ENCODE peak calls at places on chromosome 21, in seven cellular contexts. S is HuH-7, U is mucosa of gallbladder, Q is T-helper 17 cell, L is NCI-H510A, R is neural progenitor cell, N is progenitor cell of endocrine pancreas. M is an unnamed sample.
A peak's percentile ranks its signal among the peaks of the same experiment; 100 is the strongest.

GRCh38 chr21:41767606-41768370 is 936 bp upstream of the RIPK4 start:
- DNase-seq in U (no peak), L (no peak), Q (no peak), R (peak; percentile 71), N (no peak), S (no peak), M (no peak)

GRCh38 chr21:46229133-46229922 is 754 bp upstream of the LSS start:
- DNase-seq in N (peak; percentile 56), R (no peak), L (peak; percentile 53), Q (no peak), S (peak; percentile 58), U (no peak), M (peak; percentile 33)

GRCh38 chr21:25966308-25966707 is 204.3 kb downstream of the APP start:
- DNase-seq in U (no peak), R (no peak), N (no peak), L (no peak), Q (no peak), S (no peak), M (no peak)

GRCh38 chr21:43269461-43269860 is 100.7 kb downstream of the CRYAA start:
- DNase-seq in L (no peak), U (no peak), N (no peak), Q (no peak), R (peak; percentile 42), S (no peak), M (no peak)

GRCh38 chr21:27219068-27219467 is 252.2 kb upstream of the ADAMTS5 start:
- DNase-seq in R (no peak), S (no peak), N (no peak), Q (no peak), U (no peak), L (no peak), M (no peak)

GRCh38 chr21:37580690-37581089 is 214.1 kb downstream of the DYRK1A start:
- DNase-seq in S (no peak), R (no peak), L (no peak), N (no peak), U (no peak), Q (no peak), M (no peak)

GRCh38 chr21:15549671-15550070 is 180.1 kb upstream of the USP25 start:
- DNase-seq in R (no peak), Q (no peak), U (no peak), S (no peak), L (no peak), N (no peak), M (no peak)

GRCh38 chr21:27759091-27759659 is 792.3 kb upstream of the ADAMTS5 start:
- DNase-seq in R (peak; percentile 57), S (no peak), L (no peak), U (no peak), Q (no peak), N (no peak), M (no peak)

GRCh38 chr21:25979845-25980433 is 190.6 kb downstream of the APP start:
- DNase-seq in U (no peak), S (no peak), N (no peak), L (no peak), Q (no peak), R (no peak), M (no peak)

GRCh38 chr21:34684174-34684876 is 15.5 kb downstream of the CLIC6 start:
- DNase-seq in U (no peak), R (no peak), L (no peak), Q (no peak), S (no peak), N (no peak), M (no peak)

GRCh38 chr21:42111470-42111743 is 40.3 kb downstream of the UMODL1 start:
- DNase-seq in S (no peak), Q (no peak), R (no peak), L (no peak), U (no peak), N (no peak), M (no peak)

GRCh38 chr21:33290441-33290840 is 24.3 kb downstream of the IL10RB start:
- DNase-seq in U (peak; percentile 57), L (peak; percentile 75), S (no peak), Q (no peak), R (no peak), N (no peak), M (no peak)

GRCh38 chr21:32336711-32337110 is 38.1 kb downstream of the MRAP start:
- DNase-seq in L (no peak), Q (no peak), U (no peak), R (no peak), S (no peak), N (no peak), M (no peak)

GRCh38 chr21:29650561-29651022 is 289.2 kb downstream of the GRIK1 start:
- DNase-seq in L (no peak), S (no peak), N (no peak), R (no peak), U (no peak), Q (no peak), M (no peak)

GRCh38 chr21:41779659-41780058 is 12.8 kb upstream of the RIPK4 start:
- DNase-seq in Q (no peak), N (no peak), S (no peak), L (peak; percentile 40), U (no peak), R (no peak), M (no peak)

GRCh38 chr21:41802684-41803083 is 35.8 kb upstream of the RIPK4 start:
- DNase-seq in Q (no peak), S (no peak), R (no peak), N (no peak), L (no peak), U (peak; percentile 69), M (peak; percentile 65)

GRCh38 chr21:26719750-26720149 is 125.5 kb downstream of the ADAMTS1 start:
- DNase-seq in S (no peak), N (no peak), R (no peak), L (no peak), Q (no peak), U (no peak), M (no peak)

GRCh38 chr21:29299906-29300546 is 1.3 kb downstream of the BACH1 start:
- DNase-seq in N (no peak), S (peak; percentile 46), L (peak; percentile 86), Q (peak; percentile 25), R (peak; percentile 64), U (peak; percentile 53), M (no peak)

GRCh38 chr21:46243865-46244490 is 15.4 kb upstream of the LSS start:
- DNase-seq in U (no peak), S (no peak), N (no peak), Q (no peak), L (no peak), R (no peak), M (no peak)

GRCh38 chr21:32410291-32410690 is 2.2 kb upstream of the EVA1C start:
- DNase-seq in L (no peak), R (no peak), S (no peak), U (no peak), N (no peak), Q (no peak), M (no peak)

GRCh38 chr21:37257967-37258877 is 8.9 kb downstream of the VPS26C start:
- DNase-seq in Q (peak; percentile 70), R (peak; percentile 91), S (peak; percentile 29), L (no peak), N (peak; percentile 59), U (peak; percentile 57), M (peak; percentile 68)

GRCh38 chr21:34004013-34004938 is 69.1 kb upstream of the MRPS6 start:
- DNase-seq in N (no peak), S (no peak), L (no peak), Q (no peak), U (no peak), R (no peak), M (no peak)

GRCh38 chr21:41247561-41247968 is 69.0 kb upstream of the FAM3B start:
- DNase-seq in L (no peak), Q (no peak), R (no peak), S (no peak), N (no peak), U (peak; percentile 90), M (no peak)

GRCh38 chr21:34897828-34898227 is 151.3 kb downstream of the RUNX1 start:
- DNase-seq in Q (no peak), N (no peak), L (no peak), S (no peak), U (no peak), R (no peak), M (no peak)

GRCh38 chr21:25878334-25878733 is 143.6 kb downstream of the GABPA start:
- DNase-seq in N (no peak), L (no peak), U (no peak), S (no peak), Q (no peak), R (no peak), M (no peak)

GRCh38 chr21:34693192-34693810 is 24.5 kb downstream of the CLIC6 start:
- DNase-seq in N (no peak), R (peak; percentile 78), L (peak; percentile 34), Q (no peak), S (peak; percentile 55), U (peak; percentile 54), M (peak; percentile 37)

GRCh38 chr21:16279658-16280581 is 550.1 kb downstream of the USP25 start:
- DNase-seq in U (peak; percentile 42), N (no peak), L (no peak), R (peak; percentile 77), S (no peak), Q (no peak), M (peak; percentile 63)

GRCh38 chr21:27787046-27787445 is 820.2 kb upstream of the ADAMTS5 start:
- DNase-seq in R (no peak), Q (no peak), N (no peak), S (no peak), U (no peak), L (no peak), M (no peak)

GRCh38 chr21:36964832-36965719 is 1.4 kb downstream of the HLCS start:
- DNase-seq in N (no peak), Q (no peak), U (no peak), R (no peak), S (no peak), L (no peak), M (peak; percentile 25)

GRCh38 chr21:32705139-32705538 is 22.7 kb downstream of the SYNJ1 start:
- DNase-seq in N (no peak), Q (no peak), R (no peak), U (no peak), L (no peak), S (no peak), M (no peak)

GRCh38 chr21:18493420-18493819 is 89.8 kb upstream of the TMPRSS15 start:
- DNase-seq in R (no peak), L (no peak), S (no peak), Q (no peak), U (no peak), N (no peak), M (no peak)

GRCh38 chr21:29246614-29247013 is 52.1 kb upstream of the BACH1 start:
- DNase-seq in S (no peak), L (no peak), N (no peak), R (no peak), U (no peak), Q (no peak), M (no peak)

GRCh38 chr21:33434770-33435360 is 31.7 kb downstream of the IFNGR2 start:
- DNase-seq in R (no peak), Q (no peak), S (no peak), L (no peak), U (no peak), N (no peak), M (no peak)

GRCh38 chr21:21921410-21922232 is 923.4 kb downstream of the NCAM2 start:
- DNase-seq in L (no peak), N (no peak), R (peak; percentile 58), S (peak; percentile 9), U (no peak), Q (no peak), M (no peak)

GRCh38 chr21:33642896-33643657 is 776 bp downstream of the ITSN1 start:
- DNase-seq in N (peak; percentile 24), U (no peak), R (peak; percentile 60), S (no peak), L (no peak), Q (no peak), M (peak; percentile 46)

GRCh38 chr21:43728467-43729390 is 9.8 kb downstream of the PDXK start:
- DNase-seq in Q (peak; percentile 79), S (peak; percentile 82), N (peak; percentile 49), R (peak; percentile 87), U (peak; percentile 97), L (peak; percentile 61), M (peak; percentile 99)

M was measured in adrenal gland.